ENCODE peak calls at places on chromosome 5, in five cellular contexts. One of them, this sample, is unnamed.
A peak's percentile ranks its signal among the peaks of the same experiment; 100 is the strongest.

GRCh38 chr5:58255970-58256369 is 203.9 kb downstream of the PLK2 start:
- DNase-seq in heart right ventricle: no peak
- DNase-seq in IMR-90: no peak
- DNase-seq in stomach: no peak
- DNase-seq in upper lobe of right lung: no peak
- DNase-seq in this sample: no peak

GRCh38 chr5:116632890-116633289 is 58.3 kb upstream of the SEMA6A start:
- DNase-seq in heart right ventricle: no peak
- DNase-seq in IMR-90: no peak
- DNase-seq in stomach: no peak
- DNase-seq in upper lobe of right lung: no peak
- DNase-seq in this sample: no peak

GRCh38 chr5:10533218-10533617 is 30.7 kb upstream of the ANKRD33B start:
- DNase-seq in heart right ventricle: peak; percentile 33
- DNase-seq in IMR-90: no peak
- DNase-seq in stomach: no peak
- DNase-seq in upper lobe of right lung: peak; percentile 60
- DNase-seq in this sample: no peak

GRCh38 chr5:179836225-179837019 is 15.7 kb downstream of the SQSTM1 start:
- DNase-seq in heart right ventricle: no peak
- DNase-seq in IMR-90: peak; percentile 52
- DNase-seq in stomach: no peak
- DNase-seq in upper lobe of right lung: no peak
- DNase-seq in this sample: no peak

GRCh38 chr5:129696636-129697035 is 51.3 kb upstream of the MINAR2 start:
- DNase-seq in heart right ventricle: no peak
- DNase-seq in IMR-90: no peak
- DNase-seq in stomach: no peak
- DNase-seq in upper lobe of right lung: no peak
- DNase-seq in this sample: no peak

GRCh38 chr5:90983148-90983547 is 400.0 kb downstream of the ARRDC3 start:
- DNase-seq in heart right ventricle: no peak
- DNase-seq in IMR-90: peak; percentile 84
- DNase-seq in stomach: no peak
- DNase-seq in upper lobe of right lung: no peak
- DNase-seq in this sample: no peak

GRCh38 chr5:10599828-10600227 is 36.0 kb downstream of the ANKRD33B start:
- DNase-seq in heart right ventricle: no peak
- DNase-seq in IMR-90: peak; percentile 78
- DNase-seq in stomach: no peak
- DNase-seq in upper lobe of right lung: no peak
- DNase-seq in this sample: no peak

GRCh38 chr5:151234476-151235238 is 10.8 kb upstream of the CCDC69 start:
- DNase-seq in heart right ventricle: peak; percentile 70
- DNase-seq in IMR-90: peak; percentile 41
- DNase-seq in stomach: peak; percentile 60
- DNase-seq in upper lobe of right lung: peak; percentile 90
- DNase-seq in this sample: no peak

GRCh38 chr5:100539519-100539918 is 4.3 kb downstream of the FAM174A start:
- DNase-seq in heart right ventricle: no peak
- DNase-seq in IMR-90: no peak
- DNase-seq in stomach: no peak
- DNase-seq in upper lobe of right lung: no peak
- DNase-seq in this sample: no peak

GRCh38 chr5:137095597-137095996 is 403.5 kb downstream of the SPOCK1 start:
- DNase-seq in heart right ventricle: no peak
- DNase-seq in IMR-90: no peak
- DNase-seq in stomach: no peak
- DNase-seq in upper lobe of right lung: no peak
- DNase-seq in this sample: no peak

GRCh38 chr5:52831776-52832511 is 44.2 kb downstream of the ITGA1 start:
- DNase-seq in heart right ventricle: no peak
- DNase-seq in IMR-90: peak; percentile 35
- DNase-seq in stomach: no peak
- DNase-seq in upper lobe of right lung: no peak
- DNase-seq in this sample: no peak

GRCh38 chr5:83844320-83845068 is 123.8 kb upstream of the HAPLN1 start:
- DNase-seq in heart right ventricle: no peak
- DNase-seq in IMR-90: peak; percentile 74
- DNase-seq in stomach: no peak
- DNase-seq in upper lobe of right lung: peak; percentile 65
- DNase-seq in this sample: no peak

GRCh38 chr5:136062563-136063274 is 33.9 kb downstream of the TGFBI start:
- DNase-seq in heart right ventricle: no peak
- DNase-seq in IMR-90: peak; percentile 45
- DNase-seq in stomach: no peak
- DNase-seq in upper lobe of right lung: no peak
- DNase-seq in this sample: no peak

GRCh38 chr5:36985387-36985786 is 108.8 kb downstream of the NIPBL start:
- DNase-seq in heart right ventricle: no peak
- DNase-seq in IMR-90: peak; percentile 56
- DNase-seq in stomach: no peak
- DNase-seq in upper lobe of right lung: no peak
- DNase-seq in this sample: no peak

GRCh38 chr5:37002176-37002751 is 125.7 kb downstream of the NIPBL start:
- DNase-seq in heart right ventricle: no peak
- DNase-seq in IMR-90: no peak
- DNase-seq in stomach: no peak
- DNase-seq in upper lobe of right lung: no peak
- DNase-seq in this sample: no peak

GRCh38 chr5:159099049-159099760 is 511 bp downstream of the EBF1 start:
- DNase-seq in heart right ventricle: peak; percentile 48
- DNase-seq in IMR-90: peak; percentile 63
- DNase-seq in stomach: no peak
- DNase-seq in upper lobe of right lung: peak; percentile 66
- DNase-seq in this sample: no peak

GRCh38 chr5:120293796-120294195 is 170.3 kb upstream of the PRR16 start:
- DNase-seq in heart right ventricle: no peak
- DNase-seq in IMR-90: peak; percentile 85
- DNase-seq in stomach: no peak
- DNase-seq in upper lobe of right lung: no peak
- DNase-seq in this sample: no peak

GRCh38 chr5:113776168-113776567 is 262.7 kb downstream of the YTHDC2 start:
- DNase-seq in heart right ventricle: no peak
- DNase-seq in IMR-90: no peak
- DNase-seq in stomach: no peak
- DNase-seq in upper lobe of right lung: no peak
- DNase-seq in this sample: no peak
- H3K27ac ChIP-seq in heart right ventricle: no peak overlapping the region
- H3K27ac ChIP-seq in IMR-90: no peak overlapping the region
- H3K27ac ChIP-seq in stomach: no peak overlapping the region
- H3K27ac ChIP-seq in upper lobe of right lung: no peak overlapping the region
- H3K27ac ChIP-seq in this sample: no peak overlapping the region

GRCh38 chr5:171596391-171596878 is 177.0 kb downstream of the FGF18 start:
- DNase-seq in heart right ventricle: peak; percentile 85
- DNase-seq in IMR-90: peak; percentile 94
- DNase-seq in stomach: no peak
- DNase-seq in upper lobe of right lung: peak; percentile 84
- DNase-seq in this sample: no peak
- TF ChIP-seq CTCF in heart right ventricle: no peak
- TF ChIP-seq CTCF in IMR-90: peak; percentile 22
- TF ChIP-seq CTCF in stomach: no peak
- TF ChIP-seq CTCF in upper lobe of right lung: peak; percentile 11
- TF ChIP-seq CTCF in this sample: no peak

DNA sequence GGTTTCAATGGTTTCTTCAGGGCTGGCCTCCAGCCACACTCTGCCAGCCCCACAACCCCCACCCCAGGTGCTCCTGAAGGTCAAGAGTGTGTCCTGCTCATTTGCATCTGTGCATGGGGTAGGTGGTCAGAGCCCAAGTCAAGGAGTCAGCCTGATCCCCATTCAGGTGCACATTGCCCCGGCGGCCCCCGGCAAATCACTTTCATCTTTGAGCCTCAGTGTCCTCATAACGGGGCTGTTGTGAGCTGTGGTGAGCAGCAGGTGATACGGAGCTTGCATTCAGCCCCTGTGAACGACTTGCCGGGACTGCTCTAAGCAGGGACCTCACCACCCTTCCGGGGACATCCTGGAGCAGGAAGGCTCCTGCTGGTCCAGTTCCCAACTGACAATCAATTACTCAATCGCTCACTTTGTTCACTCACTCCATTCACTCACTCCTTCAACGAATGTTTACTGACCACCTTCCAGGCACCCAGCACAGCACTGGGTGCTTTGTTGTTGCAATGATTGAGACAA is 93.2 kb upstream of the CPEB4 start:
- DNase-seq in heart right ventricle: no peak
- DNase-seq in IMR-90: no peak
- DNase-seq in stomach: no peak
- DNase-seq in upper lobe of right lung: peak; percentile 40
- DNase-seq in this sample: no peak
- H3K4me1 ChIP-seq in heart right ventricle: no peaks in the 10 kb centered on the region
- H3K4me1 ChIP-seq in IMR-90: no peaks in the 10 kb centered on the region
- H3K4me1 ChIP-seq in stomach: peaks cover 17% of the 10 kb centered on the region
- H3K4me1 ChIP-seq in upper lobe of right lung: no peaks in the 10 kb centered on the region
- H3K4me1 ChIP-seq in this sample: peaks cover 6% of the 10 kb centered on the region

GRCh38 chr5:176947847-176948246 is 48.7 kb upstream of the HK3 start:
- DNase-seq in heart right ventricle: no peak
- DNase-seq in IMR-90: no peak
- DNase-seq in stomach: no peak
- DNase-seq in upper lobe of right lung: no peak
- DNase-seq in this sample: no peak
- H3K27ac ChIP-seq in heart right ventricle: no peak overlapping the region
- H3K27ac ChIP-seq in IMR-90: no peak overlapping the region
- H3K27ac ChIP-seq in stomach: no peak overlapping the region
- H3K27ac ChIP-seq in upper lobe of right lung: no peak overlapping the region
- H3K27ac ChIP-seq in this sample: no peak overlapping the region

GRCh38 chr5:141844414-141845097 is 33.7 kb downstream of the PCDH1 start:
- DNase-seq in heart right ventricle: no peak
- DNase-seq in IMR-90: no peak
- DNase-seq in stomach: no peak
- DNase-seq in upper lobe of right lung: no peak
- DNase-seq in this sample: no peak

GRCh38 chr5:141843156-141843927 is 34.9 kb downstream of the PCDH1 start:
- DNase-seq in heart right ventricle: no peak
- DNase-seq in IMR-90: peak; percentile 44
- DNase-seq in stomach: peak; percentile 63
- DNase-seq in upper lobe of right lung: no peak
- DNase-seq in this sample: no peak

GRCh38 chr5:141848771-141849370 is 29.3 kb downstream of the PCDH1 start:
- DNase-seq in heart right ventricle: peak; percentile 50
- DNase-seq in IMR-90: peak; percentile 66
- DNase-seq in stomach: peak; percentile 80
- DNase-seq in upper lobe of right lung: peak; percentile 88
- DNase-seq in this sample: no peak

GRCh38 chr5:141846031-141846430 is 32.2 kb downstream of the PCDH1 start:
- DNase-seq in heart right ventricle: no peak
- DNase-seq in IMR-90: peak; percentile 85
- DNase-seq in stomach: peak; percentile 40
- DNase-seq in upper lobe of right lung: no peak
- DNase-seq in this sample: no peak

DNA sequence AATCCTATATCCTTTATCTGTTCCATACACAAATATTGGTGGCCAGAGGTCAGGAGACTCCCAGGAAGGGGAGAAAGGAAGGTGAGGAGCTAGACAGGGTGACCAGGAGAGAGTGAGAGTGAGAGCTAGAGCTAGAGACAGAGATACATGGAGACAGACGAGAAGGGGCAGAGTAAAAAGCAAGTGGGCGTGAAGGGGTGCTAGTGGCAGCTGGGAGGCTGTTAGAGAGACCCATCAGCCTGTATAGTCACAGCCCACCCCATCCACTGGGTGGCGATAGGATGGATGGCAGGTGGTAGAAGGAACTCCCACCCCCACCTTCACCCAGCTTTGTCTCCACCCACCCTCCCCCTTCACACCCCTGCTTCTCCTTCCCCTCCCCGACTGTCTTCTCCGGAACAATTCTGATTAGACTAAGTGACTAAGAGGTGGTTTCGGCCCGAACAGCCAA is 32.8 kb downstream of the PCDH1 start:
- DNase-seq in heart right ventricle: no peak
- DNase-seq in IMR-90: no peak
- DNase-seq in stomach: no peak
- DNase-seq in upper lobe of right lung: no peak
- DNase-seq in this sample: no peak
- TF ChIP-seq CTCF in heart right ventricle: no peak
- TF ChIP-seq CTCF in IMR-90: no peak
- TF ChIP-seq CTCF in stomach: no peak
- TF ChIP-seq CTCF in upper lobe of right lung: peak; percentile 8
- TF ChIP-seq CTCF in this sample: no peak

This sample was measured in esophagus squamous epithelium.